ENCODE peak calls at places on chromosomes 6 and 20, in four cellular contexts. B, W, V and T are unnamed samples.

GRCh38 chr6:116444092-116444491 is 17.1 kb upstream of the CALHM6 start:
- DNase-seq in V (no peak), B (no peak), W (peak), T (peak)

GRCh38 chr6:38750968-38751615 is 36.0 kb downstream of the DNAH8 start:
- DNase-seq in W (no peak), B (no peak), V (no peak), T (no peak)

GRCh38 chr6:138468320-138469015 is 30.8 kb downstream of the NHSL1 start:
- DNase-seq in B (peak), V (no peak), W (peak), T (peak)

GRCh38 chr6:34029489-34030280 is 116.2 kb downstream of the GRM4 start:
- DNase-seq in B (no peak), V (no peak), W (no peak), T (no peak)

GRCh38 chr20:4325548-4326187 is 310.3 kb upstream of the RNF24 start:
- DNase-seq in W (no peak), B (no peak), V (no peak), T (no peak)

GRCh38 chr6:53528107-53528506 is 16.8 kb downstream of the GCLC start:
- DNase-seq in V (no peak), B (no peak), W (no peak), T (no peak)

GRCh38 chr6:72084992-72085569 is 198.7 kb downstream of the RIMS1 start:
- DNase-seq in V (no peak), B (peak), W (no peak), T (no peak)

GRCh38 chr6:132684267-132684666 is 25.3 kb upstream of the TAAR1 start:
- DNase-seq in B (no peak), W (no peak), V (no peak), T (no peak)

GRCh38 chr6:132161283-132161682 is 210.1 kb upstream of the CCN2 start:
- DNase-seq in B (peak), W (peak), V (no peak), T (peak)

GRCh38 chr20:10579942-10580341 is 93.9 kb downstream of the JAG1 start:
- DNase-seq in W (peak), B (no peak), V (no peak), T (no peak)

GRCh38 chr20:57594092-57594911 is 25.9 kb downstream of the ZBP1 start:
- DNase-seq in W (peak), V (peak), B (peak), T (no peak)

GRCh38 chr6:1125297-1125696 is 186.6 kb upstream of the FOXQ1 start:
- DNase-seq in W (no peak), B (no peak), V (no peak), T (no peak)

GRCh38 chr6:138007014-138007472 is 100.2 kb downstream of the PERP start:
- DNase-seq in W (peak), V (peak), B (peak), T (peak)

GRCh38 chr6:3746119-3746691 is 5.3 kb downstream of the PXDC1 start:
- DNase-seq in B (no peak), V (peak), W (no peak), T (no peak)

GRCh38 chr20:1557605-1558004 is at the start of gene SIRPD:
- DNase-seq in W (no peak), V (no peak), B (no peak), T (no peak)

GRCh38 chr6:158008894-158009891 is 27.5 kb downstream of the SYNJ2 start:
- DNase-seq in B (peak), W (no peak), V (no peak), T (no peak)

GRCh38 chr6:101085327-101085726 is 204.2 kb upstream of the ASCC3 start:
- DNase-seq in B (peak), W (no peak), V (no peak), T (no peak)

GRCh38 chr6:169984181-169985120 is 233.0 kb downstream of the ERMARD start:
- DNase-seq in W (no peak), V (peak), B (no peak), T (no peak)

GRCh38 chr20:3042621-3043020 is 801 bp upstream of the GNRH2 start:
- DNase-seq in V (no peak), B (no peak), W (no peak), T (no peak)

GRCh38 chr6:1329708-1330107 is 17.8 kb downstream of the FOXQ1 start:
- DNase-seq in V (no peak), B (no peak), W (no peak), T (no peak)

GRCh38 chr6:138716971-138717370 is 56.6 kb upstream of the CCDC28A start:
- DNase-seq in V (no peak), B (no peak), W (no peak), T (no peak)

GRCh38 chr6:16243055-16243454 is 4.7 kb downstream of the GMPR start:
- DNase-seq in B (peak), W (peak), V (peak), T (peak)

GRCh38 chr20:33788351-33789049 is 22.6 kb upstream of the CHMP4B start:
- DNase-seq in V (peak), W (no peak), B (no peak), T (no peak)

GRCh38 chr6:52391599-52391998 is 28.5 kb upstream of the EFHC1 start:
- DNase-seq in W (no peak), V (no peak), B (no peak), T (no peak)

GRCh38 chr6:79240509-79240908 is 6.0 kb upstream of the HMGN3 start:
- DNase-seq in B (no peak), W (no peak), V (no peak), T (peak)

GRCh38 chr20:24629668-24630067 is 160.2 kb downstream of the SYNDIG1 start:
- DNase-seq in V (no peak), W (no peak), B (no peak), T (no peak)

GRCh38 chr20:44050925-44051660 is 135.9 kb downstream of the JPH2 start:
- DNase-seq in B (no peak), V (peak), W (no peak), T (no peak)

GRCh38 chr6:110511401-110511800 is 35.0 kb upstream of the SLC22A16 start:
- DNase-seq in V (no peak), W (no peak), B (no peak), T (no peak)

GRCh38 chr6:28776269-28777146 is 147.3 kb downstream of the TRIM27 start:
- DNase-seq in V (no peak), W (no peak), B (no peak), T (no peak)

GRCh38 chr20:49615401-49616153 is 47.6 kb upstream of the PTGIS start:
- DNase-seq in V (peak), W (peak), B (no peak), T (no peak)

DNA sequence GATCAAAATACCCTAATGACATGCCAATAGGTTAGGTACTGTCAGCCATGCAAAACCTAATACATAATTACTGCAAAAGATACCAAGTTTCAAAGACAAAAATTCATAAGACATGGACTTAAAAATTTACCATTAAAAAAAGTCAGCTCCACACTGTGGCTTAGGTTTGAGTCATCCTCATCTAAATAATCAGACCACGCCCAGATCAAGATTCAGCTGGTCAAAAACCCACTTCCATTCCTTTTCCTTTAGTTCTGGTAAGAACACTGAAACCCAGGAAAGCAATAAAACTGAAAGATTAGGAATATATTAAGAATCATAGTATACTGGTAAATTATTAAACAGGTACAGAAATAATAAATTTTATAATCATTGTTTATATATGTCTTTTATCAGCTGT is 81.0 kb upstream of the ASF1A start:
- DNase-seq in W (no peak), V (no peak), B (peak), T (peak)
- TF ChIP-seq CTCF in W (no peak), V (no peak), B (no peak), T (no peak)

GRCh38 chr6:44663860-44664584 is 276.5 kb downstream of the CDC5L start:
- DNase-seq in W (no peak), V (no peak), B (no peak), T (no peak)
- H3K27ac ChIP-seq in W (no peak), V (no peak), B (no peak), T (no peak)

DNA sequence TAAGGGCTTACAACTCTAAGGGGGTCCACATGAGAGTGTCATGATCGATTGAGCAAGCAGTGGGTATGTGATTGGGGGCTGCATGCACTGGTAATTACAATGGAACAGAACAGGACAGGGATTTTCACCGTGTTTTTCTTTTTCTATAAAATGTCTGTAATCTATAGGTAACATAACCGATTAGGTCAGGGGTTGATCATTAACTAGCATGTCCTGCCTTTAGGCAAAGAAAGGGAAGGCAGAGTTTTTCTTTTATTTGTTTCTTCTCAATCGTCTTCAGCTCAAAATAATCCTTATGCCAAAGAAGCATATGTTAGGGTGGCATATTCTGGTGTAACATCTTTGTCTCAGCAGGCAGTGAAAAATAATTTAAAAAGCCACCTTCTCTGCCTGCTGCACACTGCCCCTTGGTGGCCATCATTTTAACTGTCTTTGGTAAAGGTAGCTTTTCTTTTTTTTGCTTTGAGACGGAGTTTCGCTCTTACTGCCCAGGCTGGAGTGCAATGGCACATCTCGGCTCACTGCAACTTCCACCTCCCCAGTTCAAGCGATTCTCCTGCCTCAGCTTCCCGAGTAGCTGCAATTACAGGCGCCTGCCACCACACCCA is 9.7 kb upstream of the CEP43 start:
- DNase-seq in V (no peak), W (no peak), B (peak), T (no peak)
- TF ChIP-seq CTCF in V (peak), W (peak), B (peak), T (no peak)

GRCh38 chr6:97282238-97282725 is 734 bp downstream of the MMS22L start:
- DNase-seq in B (peak), W (peak), V (no peak), T (no peak)
- H3K27ac ChIP-seq in B (peak), W (peak), V (peak), T (peak)